ENCODE peak calls at places on chromosomes 7 and 10, in four cellular contexts. Z is GM12878, B is GM12891, F is K562. X is an unnamed sample.
A peak's percentile ranks its signal among the peaks of the same experiment; 100 is the strongest.

GRCh38 chr7:43572516-43573049 is 10.3 kb upstream of the STK17A start:
- DNase-seq in Z (no peak), B (no peak), F (peak; percentile 82), X (peak; percentile 96)

GRCh38 chr7:80082214-80082613 is 52.4 kb upstream of the GNAI1 start:
- DNase-seq in Z (no peak), B (no peak), F (no peak), X (no peak)

GRCh38 chr7:2387897-2388636 is 15.3 kb upstream of the CHST12 start:
- DNase-seq in Z (no peak), B (no peak), F (no peak), X (no peak)

GRCh38 chr10:118723467-118723866 is 31.3 kb downstream of the CACUL1 start:
- DNase-seq in Z (no peak), B (no peak), F (no peak), X (no peak)

GRCh38 chr7:107614425-107614824 is 34.4 kb downstream of the BCAP29 start:
- DNase-seq in Z (no peak), B (no peak), F (no peak), X (no peak)

GRCh38 chr10:117499248-117500105 is 43.1 kb upstream of the EMX2 start:
- DNase-seq in Z (no peak), B (no peak), F (no peak), X (no peak)

GRCh38 chr10:62993121-62993520 is 140.0 kb upstream of the NRBF2 start:
- DNase-seq in Z (no peak), B (no peak), F (no peak), X (no peak)

GRCh38 chr10:72309290-72310240 is 35.8 kb downstream of the DDIT4 start:
- DNase-seq in Z (no peak), B (no peak), F (no peak), X (no peak)

GRCh38 chr7:30788640-30789333 is 17.6 kb downstream of the MINDY4 start:
- DNase-seq in Z (no peak), B (no peak), F (no peak), X (no peak)

GRCh38 chr7:129644634-129645230 is 33.2 kb downstream of the NRF1 start:
- DNase-seq in Z (no peak), B (no peak), F (peak; percentile 71), X (no peak)

GRCh38 chr7:66255533-66256100 is 50.5 kb downstream of the TPST1 start:
- DNase-seq in Z (no peak), B (no peak), F (no peak), X (no peak)

GRCh38 chr7:82904871-82905270 is 257.8 kb downstream of the PCLO start:
- DNase-seq in Z (no peak), B (no peak), F (no peak), X (no peak)

GRCh38 chr10:115981056-115981455 is 291.9 kb downstream of the GFRA1 start:
- DNase-seq in Z (no peak), B (no peak), F (no peak), X (no peak)

GRCh38 chr7:98470131-98470985 is 69.5 kb upstream of the BAIAP2L1 start:
- DNase-seq in Z (no peak), B (no peak), F (peak; percentile 86), X (no peak)

GRCh38 chr10:105473170-105473569 is 832.1 kb downstream of the SORCS3 start:
- DNase-seq in Z (no peak), B (no peak), F (no peak), X (no peak)

GRCh38 chr10:110992011-110992800 is 72.8 kb downstream of the SHOC2 start:
- DNase-seq in Z (no peak), B (no peak), F (no peak), X (no peak)

GRCh38 chr10:24383681-24384106 is 174.8 kb downstream of the KIAA1217 start:
- DNase-seq in Z (peak; percentile 86), B (peak; percentile 40), F (peak; percentile 78), X (no peak)

GRCh38 chr10:132607961-132608495 is 70.4 kb downstream of the INPP5A start:
- DNase-seq in Z (no peak), B (no peak), F (no peak), X (no peak)

GRCh38 chr7:104106106-104106505 is 101.7 kb downstream of the ORC5 start:
- DNase-seq in Z (no peak), B (no peak), F (peak; percentile 33), X (no peak)

GRCh38 chr7:104113788-104114187 is 94.0 kb downstream of the ORC5 start:
- DNase-seq in Z (no peak), B (no peak), F (no peak), X (no peak)

DNA sequence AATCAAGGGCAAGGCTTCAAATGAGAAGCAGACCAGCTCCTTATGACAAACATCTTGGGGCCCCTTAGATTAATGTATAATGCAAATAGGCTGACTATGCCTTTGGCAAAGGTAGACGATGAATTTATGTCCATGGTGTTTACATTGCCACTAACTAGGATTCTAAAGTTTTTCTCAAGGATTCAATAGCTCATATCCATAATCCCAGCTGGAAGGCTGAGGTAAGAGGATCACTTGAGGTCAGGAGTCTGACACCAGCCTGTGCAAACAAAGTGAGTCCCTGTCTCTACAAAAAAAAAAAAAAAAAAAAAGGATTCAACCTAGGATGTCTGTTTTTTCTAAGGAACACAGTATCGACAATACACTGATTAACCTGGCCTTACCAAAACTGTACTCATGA is 96.5 kb downstream of the ORC5 start:
- DNase-seq in Z (no peak), B (no peak), F (no peak), X (no peak)
- TF ChIP-seq POLR2AphosphoS5 in Z (no peak), B (no peak), F (no peak), X (no peak)

DNA sequence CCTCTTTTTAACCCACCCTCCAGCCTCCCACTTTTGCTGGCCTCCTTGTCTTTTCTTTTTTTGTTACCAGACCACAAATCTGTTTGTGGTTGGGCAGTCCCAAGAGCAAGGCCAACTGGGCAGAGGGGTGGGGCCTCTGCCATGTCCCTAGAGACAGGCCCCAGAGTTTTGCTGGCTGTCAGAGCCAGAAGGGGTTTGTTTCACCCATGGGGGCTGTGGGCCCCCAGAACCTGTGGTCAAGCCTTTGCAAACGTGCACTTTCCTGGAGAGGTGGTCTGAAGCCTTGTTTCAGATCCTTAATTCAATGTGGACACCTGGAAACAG is 10.3 kb downstream of the ZMIZ1 start:
- DNase-seq in Z (no peak), B (no peak), F (no peak), X (no peak)
- TF ChIP-seq SPI1 in Z (no peak), B (no peak), F (no peak), X (no peak)

GRCh38 chr7:13988765-13989137 is 715 bp downstream of the ETV1 start:
- DNase-seq in Z (no peak), B (no peak), F (peak; percentile 81), X (no peak)

GRCh38 chr7:13989944-13990295 is 454 bp upstream of the ETV1 start:
- DNase-seq in Z (no peak), B (no peak), F (no peak), X (no peak)

GRCh38 chr7:13988011-13988410 is 1.5 kb downstream of the ETV1 start:
- DNase-seq in Z (no peak), B (no peak), F (peak; percentile 56), X (no peak)

GRCh38 chr7:13990319-13990983 is 985 bp upstream of the ETV1 start:
- DNase-seq in Z (no peak), B (peak; percentile 16), F (peak; percentile 79), X (peak; percentile 60)

DNA sequence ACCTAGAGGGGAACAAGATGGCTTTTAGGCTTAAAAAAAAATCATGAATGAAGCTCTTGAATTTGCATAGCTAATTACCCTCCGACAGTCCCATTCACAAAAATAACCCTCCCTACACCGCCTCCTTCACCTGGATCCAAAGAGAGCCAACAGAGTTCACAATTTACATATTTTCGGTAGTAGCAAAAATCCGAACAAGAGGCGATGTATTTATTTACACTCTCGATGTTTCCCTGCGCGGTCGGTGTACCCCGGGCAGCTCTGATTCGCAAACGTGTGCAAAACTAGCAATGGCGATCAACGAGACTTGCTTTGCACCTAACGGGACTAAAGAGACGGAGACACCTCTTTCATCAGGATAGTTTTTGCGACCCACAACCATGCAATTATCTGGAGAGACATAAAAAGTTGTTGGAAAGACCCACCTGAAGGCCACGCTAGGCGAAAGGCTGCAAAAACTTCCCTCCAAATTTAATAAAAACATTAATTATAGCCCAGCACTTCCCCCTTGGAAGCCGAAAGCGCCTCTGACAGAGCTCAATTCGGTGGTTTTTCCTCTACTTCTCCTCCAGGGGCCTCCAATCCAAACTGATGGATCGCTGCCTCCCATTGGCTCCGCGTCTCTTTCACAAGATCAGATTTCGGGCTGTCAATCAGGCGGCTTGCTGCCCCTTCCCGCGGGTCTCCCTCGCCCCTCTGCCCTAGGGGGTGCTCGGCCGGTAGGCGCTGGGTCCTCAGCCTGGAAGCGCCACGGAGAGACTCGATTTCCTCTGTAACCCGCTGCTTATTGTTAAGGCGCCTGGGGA is at the start of gene ETV1:
- DNase-seq in Z (no peak), B (no peak), F (peak; percentile 86), X (peak; percentile 35)
- TF ChIP-seq POLR2AphosphoS5 in Z (no peak), B (no peak), F (peak; percentile 60), X (no peak)

GRCh38 chr10:70481831-70482530 is 3.4 kb downstream of the PALD1 start:
- DNase-seq in Z (no peak), B (no peak), F (no peak), X (no peak)

GRCh38 chr10:70479626-70480253 is 1.2 kb downstream of the PALD1 start:
- DNase-seq in Z (no peak), B (no peak), F (no peak), X (no peak)

GRCh38 chr10:70479161-70479531 is 579 bp downstream of the PALD1 start:
- DNase-seq in Z (no peak), B (no peak), F (no peak), X (no peak)

GRCh38 chr10:70481105-70481504 is 2.5 kb downstream of the PALD1 start:
- DNase-seq in Z (no peak), B (no peak), F (no peak), X (no peak)

DNA sequence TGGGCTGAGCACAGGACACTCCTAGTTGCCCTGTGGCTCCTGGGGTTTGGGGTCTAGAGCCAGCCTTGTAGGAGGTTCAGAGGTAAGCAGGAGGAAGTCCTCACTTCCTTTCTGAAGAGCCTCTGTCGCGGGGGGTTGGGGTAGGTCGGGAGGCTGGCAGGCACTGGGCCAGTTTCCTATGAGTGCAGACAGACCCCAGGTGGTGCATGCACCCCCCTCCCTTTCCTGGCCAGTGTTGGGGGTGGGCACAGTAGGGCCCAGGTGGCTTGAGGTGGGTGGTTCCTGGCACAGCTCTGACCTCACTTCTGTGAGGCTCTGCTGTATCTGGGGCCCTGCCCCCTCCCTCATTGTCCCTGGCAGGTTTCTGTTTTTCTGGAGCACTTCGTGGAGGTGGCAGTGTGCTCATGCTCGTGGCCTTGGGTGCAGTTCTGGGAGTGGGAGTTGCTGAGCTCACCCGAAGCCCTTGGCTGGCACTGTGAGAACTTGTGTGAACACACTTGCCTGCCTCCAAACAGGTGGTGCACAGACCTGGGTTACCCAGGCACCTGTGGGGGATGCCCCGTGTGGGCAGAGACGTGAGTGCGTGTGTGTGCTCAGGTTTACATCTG is 1.8 kb downstream of the PALD1 start:
- DNase-seq in Z (no peak), B (peak; percentile 62), F (no peak), X (no peak)
- TF ChIP-seq SPI1 in Z (peak; percentile 69), B (peak; percentile 79), F (no peak), X (peak; percentile 91)

GRCh38 chr10:52256832-52257691 is 57.0 kb upstream of the DKK1 start:
- DNase-seq in Z (peak; percentile 64), B (peak; percentile 3), F (no peak), X (no peak)
- TF ChIP-seq POLR2AphosphoS5 in Z (no peak), B (no peak), F (no peak), X (no peak)

GRCh38 chr7:142384508-142384922 is 126.7 kb upstream of the PRSS58 start:
- DNase-seq in Z (no peak), B (no peak), F (no peak), X (peak; percentile 85)
- TF ChIP-seq SPI1 in Z (no peak), B (no peak), F (no peak), X (no peak)

GRCh38 chr10:44972874-44973306 is 5.7 kb downstream of the DEPP1 start:
- DNase-seq in Z (no peak), B (no peak), F (no peak), X (no peak)
- TF ChIP-seq POLR2AphosphoS5 in Z (no peak), B (no peak), F (no peak), X (no peak)